ENCODE peak calls at places on chromosomes 4 and X, in five cellular contexts. U, Y, D, N and L are unnamed samples.
A peak's percentile ranks its signal among the peaks of the same experiment; 100 is the strongest.

GRCh38 chrX:37383313-37383712 is 34.1 kb downstream of the PRRG1 start:
- DNase-seq in U (no peak), Y (no peak), D (no peak), N (no peak), L (no peak)

GRCh38 chrX:51148848-51149247 is 183.8 kb upstream of the NUDT10 start:
- DNase-seq in U (peak; percentile 62), Y (no peak), D (no peak), N (no peak), L (no peak)

GRCh38 chr4:60216752-60217151 is 983.4 kb upstream of the ADGRL3 start:
- DNase-seq in U (no peak), Y (no peak), D (no peak), N (no peak), L (no peak)

GRCh38 chr4:25234390-25235367 is 846 bp downstream of the PI4K2B start:
- DNase-seq in U (peak; percentile 54), Y (peak; percentile 62), D (peak; percentile 60), N (peak; percentile 77), L (peak; percentile 86)

GRCh38 chr4:117700111-117700892 is 334.0 kb upstream of the NDST3 start:
- DNase-seq in U (peak; percentile 49), Y (no peak), D (no peak), N (no peak), L (no peak)

GRCh38 chr4:76704133-76704881 is 193.6 kb downstream of the SOWAHB start:
- DNase-seq in U (peak; percentile 64), Y (no peak), D (no peak), N (no peak), L (peak; percentile 98)

GRCh38 chrX:151722241-151722846 is 6.5 kb downstream of the FATE1 start:
- DNase-seq in U (peak; percentile 72), Y (peak; percentile 40), D (no peak), N (no peak), L (peak; percentile 15)

GRCh38 chr4:40626183-40626990 is 3.3 kb downstream of the RBM47 start:
- DNase-seq in U (peak; percentile 47), Y (no peak), D (no peak), N (no peak), L (no peak)

GRCh38 chrX:69968956-69969355 is 80.8 kb downstream of the AWAT2 start:
- DNase-seq in U (no peak), Y (no peak), D (no peak), N (peak; percentile 49), L (no peak)

GRCh38 chr4:110287130-110287529 is 88.7 kb upstream of the ELOVL6 start:
- DNase-seq in U (no peak), Y (no peak), D (no peak), N (no peak), L (peak; percentile 30)

GRCh38 chrX:133670394-133670793 is 255.1 kb upstream of the GPC4 start:
- DNase-seq in U (peak; percentile 59), Y (no peak), D (no peak), N (no peak), L (peak; percentile 25)

GRCh38 chr4:90718926-90719325 is 591.7 kb downstream of the CCSER1 start:
- DNase-seq in U (no peak), Y (no peak), D (no peak), N (no peak), L (no peak)

GRCh38 chr4:123788577-123788976 is 392.0 kb downstream of the SPRY1 start:
- DNase-seq in U (no peak), Y (no peak), D (no peak), N (no peak), L (no peak)

GRCh38 chr4:15233626-15234025 is 194.2 kb upstream of the C1QTNF7 start:
- DNase-seq in U (no peak), Y (no peak), D (no peak), N (no peak), L (peak; percentile 11)

GRCh38 chrX:32778965-32779364 is 432.4 kb downstream of the DMD start:
- DNase-seq in U (no peak), Y (no peak), D (no peak), N (no peak), L (no peak)

GRCh38 chr4:52001616-52002015 is 18.5 kb downstream of the LRRC66 start:
- DNase-seq in U (no peak), Y (no peak), D (no peak), N (no peak), L (no peak)

GRCh38 chr4:78496021-78496643 is 55.4 kb upstream of the ANXA3 start:
- DNase-seq in U (no peak), Y (no peak), D (no peak), N (no peak), L (no peak)

GRCh38 chr4:7185487-7186030 is 6.8 kb upstream of the SORCS2 start:
- DNase-seq in U (no peak), Y (no peak), D (no peak), N (peak; percentile 12), L (no peak)

GRCh38 chr4:177222776-177223175 is 86.9 kb upstream of the NEIL3 start:
- DNase-seq in U (no peak), Y (no peak), D (no peak), N (no peak), L (no peak)

GRCh38 chrX:133005038-133005437 is 46.6 kb upstream of the HS6ST2 start:
- DNase-seq in U (peak; percentile 29), Y (no peak), D (no peak), N (no peak), L (no peak)

GRCh38 chr4:104429150-104429741 is 65.4 kb downstream of the CXXC4 start:
- DNase-seq in U (no peak), Y (no peak), D (no peak), N (no peak), L (no peak)

GRCh38 chr4:64969081-64969480 is 559.8 kb upstream of the TECRL start:
- DNase-seq in U (no peak), Y (no peak), D (no peak), N (no peak), L (no peak)

GRCh38 chr4:5749568-5749967 is 38.6 kb downstream of the EVC start:
- DNase-seq in U (no peak), Y (no peak), D (no peak), N (no peak), L (no peak)

GRCh38 chrX:43809463-43809862 is 72.8 kb downstream of the MAOB start:
- DNase-seq in U (no peak), Y (no peak), D (no peak), N (no peak), L (no peak)

GRCh38 chrX:131213400-131213799 is 75.7 kb downstream of the IGSF1 start:
- DNase-seq in U (no peak), Y (no peak), D (no peak), N (no peak), L (no peak)

GRCh38 chrX:39895228-39896110 is 202.3 kb downstream of the BCOR start:
- DNase-seq in U (no peak), Y (no peak), D (no peak), N (no peak), L (no peak)

GRCh38 chrX:12446342-12447075 is 308.2 kb downstream of the FRMPD4 start:
- DNase-seq in U (no peak), Y (no peak), D (no peak), N (no peak), L (no peak)

GRCh38 chrX:47218920-47219815 is 687 bp downstream of the CDK16 start:
- DNase-seq in U (peak; percentile 48), Y (peak; percentile 64), D (no peak), N (peak; percentile 83), L (peak; percentile 47)

DNA sequence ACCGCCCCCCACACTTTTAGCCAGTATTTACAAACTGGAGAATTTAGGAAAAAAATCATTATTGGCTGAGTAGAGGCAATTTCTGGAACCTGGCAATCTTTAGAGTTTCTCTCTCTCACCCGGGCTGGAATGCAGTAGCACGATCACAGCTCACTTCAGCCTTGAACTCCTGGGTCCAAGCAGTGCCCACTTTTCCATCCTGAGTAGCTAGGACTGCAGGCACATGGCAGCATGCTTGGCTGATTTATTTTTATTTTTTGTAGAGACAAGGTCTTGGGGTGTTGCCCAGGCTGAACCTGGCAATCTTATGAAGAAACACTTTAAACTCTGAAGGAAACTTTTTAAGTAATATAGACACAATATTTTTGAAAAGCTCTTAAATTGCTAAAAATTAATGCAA is 120.1 kb downstream of the AFF1 start:
- DNase-seq in U (no peak), Y (no peak), D (no peak), N (no peak), L (no peak)
- H3K4me1 ChIP-seq in U (peaks cover 48% of the 10 kb centered on the region), Y (peaks cover 83% of the 10 kb centered on the region), D (peaks cover 100% of the 10 kb centered on the region), N (peaks cover 87% of the 10 kb centered on the region), L (peaks cover 17% of the 10 kb centered on the region)

GRCh38 chr4:1778642-1779392 is 14.3 kb upstream of the FGFR3 start:
- DNase-seq in U (no peak), Y (no peak), D (no peak), N (no peak), L (no peak)
- H3K27ac ChIP-seq in U (peak overlapping the region; percentile 66), Y (no peak overlapping the region), D (no peak overlapping the region), N (no peak overlapping the region), L (no peak overlapping the region)

GRCh38 chr4:96108146-96108545 is 268.3 kb downstream of the PDHA2 start:
- DNase-seq in U (no peak), Y (no peak), D (no peak), N (no peak), L (no peak)
- H3K4me1 ChIP-seq in U (no peaks in the 10 kb centered on the region), Y (no peaks in the 10 kb centered on the region), D (no peaks in the 10 kb centered on the region), N (no peaks in the 10 kb centered on the region), L (no peaks in the 10 kb centered on the region)

DNA sequence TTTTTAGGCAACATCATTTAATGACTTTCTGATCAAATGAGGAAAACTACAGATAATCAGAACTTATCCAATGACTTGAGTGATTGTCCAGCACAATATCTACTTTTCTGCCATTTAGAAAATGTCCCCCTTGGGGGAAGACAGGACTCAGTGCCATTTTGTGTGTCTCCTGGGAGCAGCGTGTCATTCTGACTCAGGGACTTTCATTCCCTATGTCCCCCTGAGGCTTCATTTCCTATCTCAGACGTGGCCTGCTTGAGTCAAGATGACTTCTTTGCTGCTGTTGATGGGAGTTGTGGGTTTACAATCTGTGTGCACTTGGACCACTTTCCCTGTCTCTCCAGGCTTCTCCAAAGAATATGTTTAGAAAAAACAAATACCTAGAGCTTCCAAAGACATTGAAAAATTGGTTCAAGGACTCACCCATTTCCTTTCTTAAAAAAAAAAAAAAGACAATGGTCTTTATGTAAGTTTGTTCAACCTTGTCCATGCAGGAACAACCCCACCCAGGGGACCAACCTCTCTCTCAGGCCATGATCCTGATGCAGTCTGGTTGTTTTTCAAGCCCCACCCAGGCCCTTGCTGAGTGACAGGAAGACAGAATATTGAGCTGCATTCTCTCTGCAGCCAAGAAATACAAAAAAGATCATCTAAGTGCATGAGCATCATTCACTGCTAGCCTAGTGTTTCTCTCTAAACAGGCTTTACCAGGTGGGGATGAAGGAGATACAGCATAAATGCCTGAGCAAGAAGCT is 34.3 kb upstream of the TMEM154 start:
- DNase-seq in U (no peak), Y (no peak), D (no peak), N (no peak), L (no peak)
- H3K27ac ChIP-seq in U (no peak overlapping the region), Y (no peak overlapping the region), D (no peak overlapping the region), N (no peak overlapping the region), L (no peak overlapping the region)

GRCh38 chrX:130103605-130104004 is 6.7 kb downstream of the ELF4 start:
- DNase-seq in U (peak; percentile 28), Y (no peak), D (no peak), N (peak; percentile 35), L (no peak)
- H3K4me1 ChIP-seq in U (no peaks in the 10 kb centered on the region), Y (peaks cover 9% of the 10 kb centered on the region), D (peaks cover 47% of the 10 kb centered on the region), N (no peaks in the 10 kb centered on the region), L (peaks cover 6% of the 10 kb centered on the region)

GRCh38 chr4:185149392-185149791 is 6.3 kb downstream of the SLC25A4 start:
- DNase-seq in U (no peak), Y (no peak), D (no peak), N (no peak), L (no peak)
- H3K27ac ChIP-seq in U (no peak overlapping the region), Y (no peak overlapping the region), D (peak overlapping the region; percentile 43), N (peak overlapping the region; percentile 53), L (no peak overlapping the region)